ENCODE peak calls at places on chromosome 10, in four cellular contexts. One of them, this sample, is unnamed.

GRCh38 chr10:20254497-20254896 is 438.3 kb downstream of the PLXDC2 start:
- DNase-seq in EH: no peak
- DNase-seq in stimulated activated CD4-positive, alpha-beta T cell treated with anti-CD3 and anti-CD28 coated beads, Interleukin-1b, Interleukin-23, amount 100 ng/mL, for 24 hours: no peak
- DNase-seq in D341Med: no peak
- DNase-seq in this sample: no peak

GRCh38 chr10:90960355-90960814 is 39.5 kb upstream of the ANKRD1 start:
- DNase-seq in EH: peak
- DNase-seq in stimulated activated CD4-positive, alpha-beta T cell treated with anti-CD3 and anti-CD28 coated beads, Interleukin-1b, Interleukin-23, amount 100 ng/mL, for 24 hours: no peak
- DNase-seq in D341Med: no peak
- DNase-seq in this sample: peak

GRCh38 chr10:124259139-124259825 is 159.4 kb downstream of the OAT start:
- DNase-seq in stimulated activated CD4-positive, alpha-beta T cell treated with anti-CD3 and anti-CD28 coated beads, Interleukin-1b, Interleukin-23, amount 100 ng/mL, for 24 hours: no peak
- DNase-seq in D341Med: no peak
- DNase-seq in EH: peak
- DNase-seq in this sample: peak

GRCh38 chr10:66627156-66627555 is 298.7 kb upstream of the LRRTM3 start:
- DNase-seq in EH: peak
- DNase-seq in stimulated activated CD4-positive, alpha-beta T cell treated with anti-CD3 and anti-CD28 coated beads, Interleukin-1b, Interleukin-23, amount 100 ng/mL, for 24 hours: no peak
- DNase-seq in D341Med: peak
- DNase-seq in this sample: peak

GRCh38 chr10:66782776-66783175 is 143.1 kb upstream of the LRRTM3 start:
- DNase-seq in D341Med: no peak
- DNase-seq in stimulated activated CD4-positive, alpha-beta T cell treated with anti-CD3 and anti-CD28 coated beads, Interleukin-1b, Interleukin-23, amount 100 ng/mL, for 24 hours: no peak
- DNase-seq in EH: no peak
- DNase-seq in this sample: peak

GRCh38 chr10:75210193-75211006 is at the start of gene VDAC2:
- DNase-seq in EH: peak
- DNase-seq in stimulated activated CD4-positive, alpha-beta T cell treated with anti-CD3 and anti-CD28 coated beads, Interleukin-1b, Interleukin-23, amount 100 ng/mL, for 24 hours: peak
- DNase-seq in D341Med: peak
- DNase-seq in this sample: peak

GRCh38 chr10:88064608-88065383 is 201.4 kb downstream of the PTEN start:
- DNase-seq in stimulated activated CD4-positive, alpha-beta T cell treated with anti-CD3 and anti-CD28 coated beads, Interleukin-1b, Interleukin-23, amount 100 ng/mL, for 24 hours: no peak
- DNase-seq in EH: peak
- DNase-seq in D341Med: no peak
- DNase-seq in this sample: peak

GRCh38 chr10:43386981-43387677 is 15.7 kb downstream of the FXYD4 start:
- DNase-seq in stimulated activated CD4-positive, alpha-beta T cell treated with anti-CD3 and anti-CD28 coated beads, Interleukin-1b, Interleukin-23, amount 100 ng/mL, for 24 hours: no peak
- DNase-seq in D341Med: peak
- DNase-seq in EH: no peak
- DNase-seq in this sample: no peak

GRCh38 chr10:79241990-79242619 is 105.2 kb upstream of the PPIF start:
- DNase-seq in EH: peak
- DNase-seq in D341Med: peak
- DNase-seq in stimulated activated CD4-positive, alpha-beta T cell treated with anti-CD3 and anti-CD28 coated beads, Interleukin-1b, Interleukin-23, amount 100 ng/mL, for 24 hours: no peak
- DNase-seq in this sample: peak

GRCh38 chr10:94430705-94431104 is 28.4 kb downstream of the TBC1D12 start:
- DNase-seq in D341Med: no peak
- DNase-seq in stimulated activated CD4-positive, alpha-beta T cell treated with anti-CD3 and anti-CD28 coated beads, Interleukin-1b, Interleukin-23, amount 100 ng/mL, for 24 hours: no peak
- DNase-seq in EH: no peak
- DNase-seq in this sample: no peak

GRCh38 chr10:132707776-132708171 is 78.2 kb downstream of the NKX6-2 start:
- DNase-seq in stimulated activated CD4-positive, alpha-beta T cell treated with anti-CD3 and anti-CD28 coated beads, Interleukin-1b, Interleukin-23, amount 100 ng/mL, for 24 hours: no peak
- DNase-seq in EH: no peak
- DNase-seq in D341Med: no peak
- DNase-seq in this sample: no peak

GRCh38 chr10:34854147-34854601 is 39.1 kb upstream of the PARD3 start:
- DNase-seq in stimulated activated CD4-positive, alpha-beta T cell treated with anti-CD3 and anti-CD28 coated beads, Interleukin-1b, Interleukin-23, amount 100 ng/mL, for 24 hours: no peak
- DNase-seq in D341Med: no peak
- DNase-seq in EH: peak
- DNase-seq in this sample: peak